ENCODE peak calls at places on chromosomes 1 and 21, in seven cellular contexts. One of them, this sample, is unnamed.

GRCh38 chr1:150987928-150988327 is 5.8 kb downstream of the ANXA9 start:
- DNase-seq in GM23338: no peak
- DNase-seq in adrenal gland: no peak
- DNase-seq in right atrium auricular region: no peak
- DNase-seq in heart right ventricle: no peak
- DNase-seq in breast epithelium: no peak
- DNase-seq in colonic mucosa: no peak
- DNase-seq in this sample: no peak

GRCh38 chr1:156660752-156661112 is 16.5 kb downstream of the NES start:
- DNase-seq in adrenal gland: no peak
- DNase-seq in heart right ventricle: no peak
- DNase-seq in GM23338: no peak
- DNase-seq in colonic mucosa: no peak
- DNase-seq in right atrium auricular region: no peak
- DNase-seq in breast epithelium: no peak
- DNase-seq in this sample: no peak

GRCh38 chr1:151369621-151370048 is 2.9 kb downstream of the SELENBP1 start:
- DNase-seq in adrenal gland: no peak
- DNase-seq in colonic mucosa: peak; percentile 45
- DNase-seq in right atrium auricular region: no peak
- DNase-seq in heart right ventricle: no peak
- DNase-seq in GM23338: peak; percentile 52
- DNase-seq in breast epithelium: no peak
- DNase-seq in this sample: no peak

GRCh38 chr1:94285026-94285654 is 47.8 kb upstream of the ARHGAP29 start:
- DNase-seq in heart right ventricle: no peak
- DNase-seq in right atrium auricular region: no peak
- DNase-seq in adrenal gland: no peak
- DNase-seq in breast epithelium: no peak
- DNase-seq in colonic mucosa: no peak
- DNase-seq in GM23338: no peak
- DNase-seq in this sample: no peak

GRCh38 chr1:217078010-217078704 is 354.9 kb upstream of the ESRRG start:
- DNase-seq in adrenal gland: peak; percentile 8
- DNase-seq in colonic mucosa: no peak
- DNase-seq in right atrium auricular region: no peak
- DNase-seq in GM23338: peak; percentile 17
- DNase-seq in breast epithelium: peak; percentile 49
- DNase-seq in heart right ventricle: no peak
- DNase-seq in this sample: no peak

GRCh38 chr1:105386489-105386888 is 1636.8 kb downstream of the AMY1C start:
- DNase-seq in heart right ventricle: no peak
- DNase-seq in breast epithelium: no peak
- DNase-seq in GM23338: no peak
- DNase-seq in right atrium auricular region: no peak
- DNase-seq in colonic mucosa: no peak
- DNase-seq in adrenal gland: no peak
- DNase-seq in this sample: no peak

GRCh38 chr1:6464915-6465314 is 1.1 kb downstream of the TNFRSF25 start:
- DNase-seq in colonic mucosa: no peak
- DNase-seq in breast epithelium: no peak
- DNase-seq in GM23338: no peak
- DNase-seq in right atrium auricular region: no peak
- DNase-seq in heart right ventricle: no peak
- DNase-seq in adrenal gland: no peak
- DNase-seq in this sample: no peak

GRCh38 chr21:42858957-42859890 is 20.1 kb downstream of the WDR4 start:
- DNase-seq in GM23338: no peak
- DNase-seq in right atrium auricular region: no peak
- DNase-seq in adrenal gland: no peak
- DNase-seq in colonic mucosa: no peak
- DNase-seq in breast epithelium: no peak
- DNase-seq in heart right ventricle: no peak
- DNase-seq in this sample: no peak

GRCh38 chr1:204123376-204123775 is 28.5 kb downstream of the ETNK2 start:
- DNase-seq in GM23338: peak; percentile 69
- DNase-seq in heart right ventricle: no peak
- DNase-seq in adrenal gland: no peak
- DNase-seq in colonic mucosa: no peak
- DNase-seq in breast epithelium: no peak
- DNase-seq in right atrium auricular region: no peak
- DNase-seq in this sample: no peak

GRCh38 chr1:198833706-198834497 is 195.1 kb downstream of the PTPRC start:
- DNase-seq in GM23338: no peak
- DNase-seq in adrenal gland: no peak
- DNase-seq in heart right ventricle: no peak
- DNase-seq in colonic mucosa: no peak
- DNase-seq in right atrium auricular region: no peak
- DNase-seq in breast epithelium: no peak
- DNase-seq in this sample: no peak

GRCh38 chr1:53294557-53294956 is 33.3 kb downstream of the LRP8 start:
- DNase-seq in GM23338: no peak
- DNase-seq in right atrium auricular region: no peak
- DNase-seq in breast epithelium: no peak
- DNase-seq in heart right ventricle: no peak
- DNase-seq in adrenal gland: no peak
- DNase-seq in colonic mucosa: no peak
- DNase-seq in this sample: no peak

GRCh38 chr1:94863919-94864318 is 43.8 kb downstream of the SLC44A3 start:
- DNase-seq in breast epithelium: peak; percentile 71
- DNase-seq in colonic mucosa: peak; percentile 29
- DNase-seq in heart right ventricle: no peak
- DNase-seq in GM23338: no peak
- DNase-seq in adrenal gland: peak; percentile 89
- DNase-seq in right atrium auricular region: peak; percentile 84
- DNase-seq in this sample: peak; percentile 75

GRCh38 chr1:53783056-53783455 is 44.1 kb upstream of the GLIS1 start:
- DNase-seq in heart right ventricle: no peak
- DNase-seq in GM23338: no peak
- DNase-seq in adrenal gland: no peak
- DNase-seq in right atrium auricular region: no peak
- DNase-seq in breast epithelium: no peak
- DNase-seq in colonic mucosa: no peak
- DNase-seq in this sample: no peak

GRCh38 chr1:184986250-184986649 is 11.9 kb upstream of the NIBAN1 start:
- DNase-seq in GM23338: peak; percentile 46
- DNase-seq in colonic mucosa: no peak
- DNase-seq in breast epithelium: no peak
- DNase-seq in right atrium auricular region: no peak
- DNase-seq in heart right ventricle: no peak
- DNase-seq in adrenal gland: peak; percentile 22
- DNase-seq in this sample: no peak

GRCh38 chr1:34786521-34787325 is 5.7 kb downstream of the GJB3 start:
- DNase-seq in right atrium auricular region: peak; percentile 66
- DNase-seq in breast epithelium: peak; percentile 24
- DNase-seq in adrenal gland: peak; percentile 87
- DNase-seq in colonic mucosa: peak; percentile 87
- DNase-seq in GM23338: peak; percentile 89
- DNase-seq in heart right ventricle: peak; percentile 62
- DNase-seq in this sample: peak; percentile 66

GRCh38 chr1:31949862-31950261 is 11.7 kb upstream of the PTP4A2 start:
- DNase-seq in heart right ventricle: no peak
- DNase-seq in GM23338: no peak
- DNase-seq in breast epithelium: no peak
- DNase-seq in adrenal gland: no peak
- DNase-seq in right atrium auricular region: no peak
- DNase-seq in colonic mucosa: no peak
- DNase-seq in this sample: no peak

GRCh38 chr1:119469741-119470140 is 37.3 kb upstream of the HSD3B1 start:
- DNase-seq in breast epithelium: no peak
- DNase-seq in colonic mucosa: no peak
- DNase-seq in heart right ventricle: no peak
- DNase-seq in right atrium auricular region: no peak
- DNase-seq in GM23338: no peak
- DNase-seq in adrenal gland: no peak
- DNase-seq in this sample: no peak

GRCh38 chr1:96372881-96373280 is 348.7 kb upstream of the PTBP2 start:
- DNase-seq in GM23338: no peak
- DNase-seq in right atrium auricular region: no peak
- DNase-seq in breast epithelium: no peak
- DNase-seq in heart right ventricle: no peak
- DNase-seq in adrenal gland: no peak
- DNase-seq in colonic mucosa: no peak
- DNase-seq in this sample: no peak

GRCh38 chr1:172720325-172720724 is 61.4 kb downstream of the FASLG start:
- DNase-seq in adrenal gland: no peak
- DNase-seq in breast epithelium: no peak
- DNase-seq in colonic mucosa: no peak
- DNase-seq in right atrium auricular region: no peak
- DNase-seq in heart right ventricle: no peak
- DNase-seq in GM23338: peak; percentile 56
- DNase-seq in this sample: no peak

GRCh38 chr1:150621497-150622113 is 7.8 kb downstream of the ENSA start:
- DNase-seq in heart right ventricle: no peak
- DNase-seq in colonic mucosa: peak; percentile 63
- DNase-seq in GM23338: peak; percentile 76
- DNase-seq in adrenal gland: peak; percentile 76
- DNase-seq in right atrium auricular region: peak; percentile 74
- DNase-seq in breast epithelium: no peak
- DNase-seq in this sample: peak; percentile 70

GRCh38 chr1:156901966-156902922 is 8.7 kb downstream of the PEAR1 start:
- DNase-seq in colonic mucosa: no peak
- DNase-seq in GM23338: no peak
- DNase-seq in right atrium auricular region: no peak
- DNase-seq in adrenal gland: no peak
- DNase-seq in heart right ventricle: no peak
- DNase-seq in breast epithelium: no peak
- DNase-seq in this sample: no peak

GRCh38 chr1:232904131-232904530 is 46.3 kb upstream of the NTPCR start:
- DNase-seq in colonic mucosa: peak; percentile 77
- DNase-seq in right atrium auricular region: no peak
- DNase-seq in breast epithelium: no peak
- DNase-seq in adrenal gland: no peak
- DNase-seq in GM23338: no peak
- DNase-seq in heart right ventricle: no peak
- DNase-seq in this sample: no peak

GRCh38 chr1:232905324-232906034 is 44.9 kb upstream of the NTPCR start:
- DNase-seq in right atrium auricular region: no peak
- DNase-seq in heart right ventricle: no peak
- DNase-seq in breast epithelium: no peak
- DNase-seq in GM23338: no peak
- DNase-seq in colonic mucosa: no peak
- DNase-seq in adrenal gland: peak; percentile 6
- DNase-seq in this sample: no peak

GRCh38 chr1:232906441-232906840 is 44.0 kb upstream of the NTPCR start:
- DNase-seq in GM23338: no peak
- DNase-seq in breast epithelium: no peak
- DNase-seq in adrenal gland: no peak
- DNase-seq in right atrium auricular region: no peak
- DNase-seq in heart right ventricle: no peak
- DNase-seq in colonic mucosa: no peak
- DNase-seq in this sample: no peak

GRCh38 chr1:232902766-232903357 is 47.5 kb upstream of the NTPCR start:
- DNase-seq in right atrium auricular region: no peak
- DNase-seq in GM23338: no peak
- DNase-seq in breast epithelium: no peak
- DNase-seq in adrenal gland: no peak
- DNase-seq in heart right ventricle: no peak
- DNase-seq in colonic mucosa: peak; percentile 67
- DNase-seq in this sample: no peak

DNA sequence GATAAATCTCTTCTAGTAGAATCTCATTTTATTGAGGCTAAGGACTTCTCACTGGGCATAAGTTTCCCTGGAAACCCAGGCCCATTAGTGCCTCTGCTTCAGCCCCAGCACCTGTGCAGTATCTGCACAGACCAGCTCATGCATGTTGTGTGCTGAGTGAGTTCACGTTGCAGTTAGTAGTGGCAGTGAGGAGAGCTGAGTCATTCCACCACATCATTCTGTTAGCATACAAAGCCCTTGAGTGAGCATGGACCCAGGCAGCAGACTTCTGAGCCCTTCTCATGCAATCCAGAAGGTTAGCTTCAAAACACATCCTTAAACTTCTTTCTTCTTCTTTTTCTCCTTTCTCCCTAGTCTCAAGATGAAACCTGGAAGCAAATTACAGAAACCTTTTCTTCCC is 45.8 kb upstream of the NTPCR start:
- DNase-seq in breast epithelium: no peak
- DNase-seq in adrenal gland: no peak
- DNase-seq in heart right ventricle: no peak
- DNase-seq in GM23338: no peak
- DNase-seq in colonic mucosa: no peak
- DNase-seq in right atrium auricular region: no peak
- DNase-seq in this sample: no peak
- H3K4me1 ChIP-seq in breast epithelium: no peaks in the 10 kb centered on the region
- H3K4me1 ChIP-seq in adrenal gland: no peaks in the 10 kb centered on the region
- H3K4me1 ChIP-seq in heart right ventricle: peaks cover 14% of the 10 kb centered on the region
- H3K4me1 ChIP-seq in GM23338: peaks cover 17% of the 10 kb centered on the region
- H3K4me1 ChIP-seq in colonic mucosa: peaks cover 11% of the 10 kb centered on the region
- H3K4me1 ChIP-seq in right atrium auricular region: no peaks in the 10 kb centered on the region
- H3K4me1 ChIP-seq in this sample: no peaks in the 10 kb centered on the region

DNA sequence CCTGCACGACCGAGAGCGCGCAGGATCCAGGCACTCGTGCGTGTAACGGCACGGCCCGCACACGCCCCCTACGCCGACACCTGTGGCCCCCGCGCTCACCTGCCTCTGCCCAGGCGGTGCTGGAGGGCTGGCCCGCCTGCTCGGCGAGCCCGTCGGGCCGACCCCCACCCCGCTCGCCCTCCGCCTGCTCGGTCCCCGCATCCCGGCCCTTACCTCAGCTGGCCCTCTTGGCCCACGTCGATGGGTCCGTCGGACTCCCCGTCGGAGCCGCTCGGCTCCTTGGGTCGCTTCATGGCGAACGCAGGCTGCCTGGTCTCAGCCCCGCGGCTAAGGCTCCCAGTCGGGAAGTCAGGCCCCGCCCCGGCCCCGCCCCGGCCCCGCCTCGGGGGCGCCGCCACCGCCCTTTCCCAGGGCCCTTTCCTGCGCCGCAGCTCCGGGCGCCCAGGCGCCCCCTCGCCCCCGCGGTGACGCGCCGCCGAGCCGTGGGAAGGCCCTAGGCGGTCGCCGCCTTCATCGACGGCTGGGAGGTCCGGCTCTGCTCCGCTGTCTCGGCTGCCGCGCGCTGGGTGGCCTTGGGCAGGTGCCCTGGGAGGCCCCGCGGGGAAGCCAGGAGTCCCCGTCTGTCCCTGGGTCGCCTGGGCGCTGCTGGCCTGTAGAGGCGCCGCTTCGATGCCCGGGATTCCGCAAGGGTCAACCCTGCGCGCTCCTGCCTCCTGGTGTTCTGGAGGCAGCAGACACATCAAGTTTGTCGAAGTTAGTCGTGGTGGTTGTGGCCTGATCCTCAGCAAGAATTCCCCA is at the start of gene HEYL:
- DNase-seq in heart right ventricle: peak; percentile 88
- DNase-seq in adrenal gland: peak; percentile 48
- DNase-seq in GM23338: peak; percentile 92
- DNase-seq in right atrium auricular region: peak; percentile 76
- DNase-seq in breast epithelium: no peak
- DNase-seq in colonic mucosa: peak; percentile 77
- DNase-seq in this sample: peak; percentile 74
- TF ChIP-seq CTCF in heart right ventricle: peak; percentile 47
- TF ChIP-seq CTCF in adrenal gland: no peak
- TF ChIP-seq CTCF in GM23338: peak; percentile 54
- TF ChIP-seq CTCF in right atrium auricular region: no peak
- TF ChIP-seq CTCF in breast epithelium: peak; percentile 15
- TF ChIP-seq CTCF in colonic mucosa: peak; percentile 15
- TF ChIP-seq CTCF in this sample: peak; percentile 65

GRCh38 chr1:8363186-8363585 is 45.3 kb downstream of the SLC45A1 start:
- DNase-seq in GM23338: no peak
- DNase-seq in breast epithelium: no peak
- DNase-seq in adrenal gland: peak; percentile 47
- DNase-seq in heart right ventricle: no peak
- DNase-seq in colonic mucosa: no peak
- DNase-seq in right atrium auricular region: no peak
- DNase-seq in this sample: peak; percentile 60
- H3K36me3 ChIP-seq in GM23338: peaks cover 8% of the 10 kb centered on the region
- H3K36me3 ChIP-seq in breast epithelium: peaks cover 1% of the 10 kb centered on the region
- H3K36me3 ChIP-seq in adrenal gland: peaks cover 72% of the 10 kb centered on the region
- H3K36me3 ChIP-seq in heart right ventricle: peaks cover 43% of the 10 kb centered on the region
- H3K36me3 ChIP-seq in colonic mucosa: peaks cover 37% of the 10 kb centered on the region
- H3K36me3 ChIP-seq in right atrium auricular region: peaks cover 84% of the 10 kb centered on the region
- H3K36me3 ChIP-seq in this sample: peaks cover 84% of the 10 kb centered on the region

GRCh38 chr1:206801467-206801866 is 29.2 kb upstream of the IL10 start:
- DNase-seq in adrenal gland: no peak
- DNase-seq in colonic mucosa: no peak
- DNase-seq in heart right ventricle: no peak
- DNase-seq in GM23338: no peak
- DNase-seq in right atrium auricular region: no peak
- DNase-seq in breast epithelium: no peak
- DNase-seq in this sample: no peak
- H3K4me1 ChIP-seq in adrenal gland: peaks cover 5% of the 10 kb centered on the region
- H3K4me1 ChIP-seq in colonic mucosa: no peaks in the 10 kb centered on the region
- H3K4me1 ChIP-seq in heart right ventricle: no peaks in the 10 kb centered on the region
- H3K4me1 ChIP-seq in GM23338: no peaks in the 10 kb centered on the region
- H3K4me1 ChIP-seq in right atrium auricular region: no peaks in the 10 kb centered on the region
- H3K4me1 ChIP-seq in breast epithelium: no peaks in the 10 kb centered on the region
- H3K4me1 ChIP-seq in this sample: no peaks in the 10 kb centered on the region

This sample was measured in tibial artery.